ENCODE peak calls at places on chromosome 4, in four cellular contexts. C is pancreas, J is mucosa of descending colon, H is PC-9. V is an unnamed sample.
A peak's percentile ranks its signal among the peaks of the same experiment; 100 is the strongest.

GRCh38 chr4:70895405-70895804 is 6.8 kb upstream of the MOB1B start:
- DNase-seq in C (no peak), J (no peak), H (no peak), V (no peak)

GRCh38 chr4:23706972-23707676 is 182.7 kb downstream of the PPARGC1A start:
- DNase-seq in C (no peak), J (no peak), H (no peak), V (no peak)

GRCh38 chr4:67909910-67910905 is 26.4 kb upstream of the TMPRSS11D start:
- DNase-seq in C (no peak), J (no peak), H (no peak), V (peak; percentile 28)

GRCh38 chr4:6446538-6447451 is 25.6 kb downstream of the PPP2R2C start:
- DNase-seq in C (peak; percentile 40), J (no peak), H (no peak), V (no peak)

GRCh38 chr4:102713096-102713495 is 47.7 kb downstream of the MANBA start:
- DNase-seq in C (no peak), J (no peak), H (no peak), V (no peak)

GRCh38 chr4:78781086-78781630 is 5.0 kb downstream of the BMP2K start:
- DNase-seq in C (no peak), J (no peak), H (no peak), V (no peak)

GRCh38 chr4:1490906-1491629 is 84.8 kb upstream of the NKX1-1 start:
- DNase-seq in C (no peak), J (no peak), H (no peak), V (no peak)

GRCh38 chr4:55553442-55553841 is 6.7 kb upstream of the CLOCK start:
- DNase-seq in C (no peak), J (peak; percentile 16), H (no peak), V (no peak)

GRCh38 chr4:76449824-76450223 is 14.8 kb downstream of the SHROOM3 start:
- DNase-seq in C (no peak), J (no peak), H (no peak), V (no peak)

GRCh38 chr4:56656346-56656643 is 24.8 kb downstream of the HOPX start:
- DNase-seq in C (no peak), J (peak; percentile 20), H (no peak), V (no peak)

GRCh38 chr4:3491681-3492405 is 28.7 kb downstream of the DOK7 start:
- DNase-seq in C (peak; percentile 37), J (no peak), H (no peak), V (no peak)

GRCh38 chr4:24657768-24658617 is 73.6 kb upstream of the DHX15 start:
- DNase-seq in C (peak; percentile 38), J (peak; percentile 76), H (peak; percentile 99), V (peak; percentile 53)

GRCh38 chr4:105306158-105306781 is 159.6 kb downstream of the TET2 start:
- DNase-seq in C (no peak), J (no peak), H (no peak), V (no peak)

GRCh38 chr4:163592207-163592606 is 97.7 kb downstream of the TMA16 start:
- DNase-seq in C (no peak), J (no peak), H (no peak), V (no peak)

GRCh38 chr4:155569960-155570515 is 96.6 kb upstream of the GUCY1A1 start:
- DNase-seq in C (no peak), J (no peak), H (no peak), V (no peak)

GRCh38 chr4:135732448-135732847 is 1530.9 kb upstream of the PABPC4L start:
- DNase-seq in C (no peak), J (no peak), H (no peak), V (no peak)

GRCh38 chr4:162586266-162586665 is 422.5 kb upstream of the FSTL5 start:
- DNase-seq in C (no peak), J (no peak), H (no peak), V (no peak)

GRCh38 chr4:124980276-124980752 is 267.8 kb upstream of the ANKRD50 start:
- DNase-seq in C (no peak), J (no peak), H (no peak), V (no peak)

GRCh38 chr4:59920414-59920813 is 1279.7 kb upstream of the ADGRL3 start:
- DNase-seq in C (no peak), J (no peak), H (no peak), V (no peak)

GRCh38 chr4:98747659-98748091 is 89.3 kb upstream of the TSPAN5 start:
- DNase-seq in C (no peak), J (peak; percentile 69), H (no peak), V (no peak)

GRCh38 chr4:179867300-179867878 is 2375.8 kb upstream of the TENM3 start:
- DNase-seq in C (no peak), J (peak; percentile 72), H (no peak), V (peak; percentile 53)

GRCh38 chr4:6779667-6780565 is 2.6 kb upstream of the KIAA0232 start:
- DNase-seq in C (no peak), J (no peak), H (peak; percentile 76), V (no peak)

GRCh38 chr4:117324851-117325491 is 239.6 kb upstream of the TRAM1L1 start:
- DNase-seq in C (no peak), J (no peak), H (peak; percentile 36), V (no peak)

GRCh38 chr4:16157609-16158503 is 68.4 kb downstream of the TAPT1 start:
- DNase-seq in C (no peak), J (no peak), H (no peak), V (no peak)

GRCh38 chr4:86280246-86280645 is 79.6 kb downstream of the MAPK10 start:
- DNase-seq in C (no peak), J (no peak), H (no peak), V (no peak)

GRCh38 chr4:8774071-8774470 is 97.6 kb downstream of the HMX1 start:
- DNase-seq in C (no peak), J (no peak), H (no peak), V (no peak)

GRCh38 chr4:105248613-105249012 is 101.9 kb downstream of the TET2 start:
- DNase-seq in C (no peak), J (no peak), H (no peak), V (no peak)

GRCh38 chr4:89193828-89194227 is 82.5 kb downstream of the TIGD2 start:
- DNase-seq in C (no peak), J (peak; percentile 18), H (no peak), V (no peak)

GRCh38 chr4:129239088-129239487 is 143.1 kb downstream of the C4orf33 start:
- DNase-seq in C (no peak), J (peak; percentile 40), H (no peak), V (no peak)

GRCh38 chr4:138953962-138954371 is 61.6 kb upstream of the NOCT start:
- DNase-seq in C (no peak), J (no peak), H (peak; percentile 62), V (no peak)

GRCh38 chr4:83599183-83599582 is 63.3 kb downstream of the GPAT3 start:
- DNase-seq in C (no peak), J (no peak), H (peak; percentile 36), V (peak; percentile 44)

GRCh38 chr4:109440948-109441347 is 7.3 kb downstream of the SEC24B start:
- DNase-seq in C (no peak), J (no peak), H (no peak), V (no peak)

GRCh38 chr4:111466821-111467605 is 678.2 kb upstream of the FAM241A start:
- DNase-seq in C (no peak), J (no peak), H (no peak), V (no peak)

GRCh38 chr4:1245481-1246051 is 3.4 kb downstream of the CTBP1 start:
- DNase-seq in C (peak; percentile 88), J (no peak), H (no peak), V (no peak)

GRCh38 chr4:108355523-108356208 is 186.9 kb upstream of the LEF1 start:
- DNase-seq in C (no peak), J (no peak), H (no peak), V (peak; percentile 99)

GRCh38 chr4:6953751-6954380 is 44.2 kb downstream of the TBC1D14 start:
- DNase-seq in C (peak; percentile 71), J (peak; percentile 93), H (no peak), V (no peak)

GRCh38 chr4:113540859-113541258 is 220.7 kb downstream of the CAMK2D start:
- DNase-seq in C (no peak), J (peak; percentile 42), H (no peak), V (no peak)

GRCh38 chr4:101326586-101326985 is 20.7 kb downstream of the PPP3CA start:
- DNase-seq in C (no peak), J (no peak), H (no peak), V (no peak)
- H3K4me3 ChIP-seq in C (no peak overlapping the region), J (no peak overlapping the region), H (no peak overlapping the region), V (no peak overlapping the region)

DNA sequence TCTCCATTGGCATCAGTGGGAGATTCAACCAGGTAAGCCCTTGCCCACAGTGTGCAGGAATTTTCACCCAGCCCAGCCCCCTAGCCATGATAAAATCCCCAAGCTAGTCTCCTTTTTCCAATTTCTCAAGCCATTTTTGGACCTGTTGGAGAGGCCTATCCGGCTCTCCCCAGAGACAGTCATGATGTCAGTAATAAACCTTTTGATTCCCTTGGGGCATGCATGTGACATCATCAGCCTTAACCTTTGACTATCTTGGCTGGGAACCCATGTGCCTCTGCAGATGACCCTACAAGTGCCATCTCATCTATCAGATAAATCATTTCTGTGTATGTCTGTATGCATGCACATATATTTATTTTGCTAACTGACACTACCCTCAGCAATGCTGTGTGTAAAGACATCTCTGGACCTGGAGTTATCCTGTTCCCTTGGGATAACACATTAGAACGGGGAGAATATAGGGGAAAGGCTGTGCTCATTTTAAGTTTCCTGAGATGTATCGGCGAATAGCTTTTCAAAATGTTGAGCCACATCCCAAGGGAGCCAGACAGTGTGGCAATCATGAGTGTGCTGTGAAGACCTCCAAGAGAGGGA is 51.0 kb downstream of the CYTL1 start:
- DNase-seq in C (no peak), J (no peak), H (no peak), V (no peak)
- H3K4me3 ChIP-seq in C (no peak overlapping the region), J (no peak overlapping the region), H (no peak overlapping the region), V (no peak overlapping the region)

DNA sequence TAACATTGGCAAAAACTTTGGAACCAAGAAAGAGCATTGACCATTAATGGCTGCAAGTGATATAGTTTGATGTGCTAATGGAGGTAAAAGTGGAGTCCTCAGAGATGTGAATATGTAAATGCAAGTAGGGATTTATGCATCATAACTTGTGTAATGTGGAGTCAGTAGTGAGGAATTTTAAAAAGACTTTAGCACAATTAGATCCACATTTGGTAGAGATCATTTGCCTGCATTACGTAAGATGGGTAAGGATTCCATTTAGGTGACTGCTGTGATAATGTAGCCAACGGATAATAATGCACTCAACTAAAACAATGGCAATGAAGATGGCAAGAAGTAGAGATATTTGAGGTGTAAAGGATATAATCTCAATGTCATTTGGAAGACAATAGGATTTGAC is 1128.4 kb downstream of the ADGRL3 start:
- DNase-seq in C (no peak), J (no peak), H (no peak), V (no peak)
- H3K4me3 ChIP-seq in C (no peak overlapping the region), J (no peak overlapping the region), H (no peak overlapping the region), V (no peak overlapping the region)

GRCh38 chr4:80036949-80037348 is 36.1 kb downstream of the ANTXR2 start:
- DNase-seq in C (no peak), J (no peak), H (no peak), V (no peak)
- H3K4me3 ChIP-seq in C (no peak overlapping the region), J (no peak overlapping the region), H (no peak overlapping the region), V (no peak overlapping the region)

GRCh38 chr4:184349283-184350039 is 124.9 kb downstream of the IRF2 start:
- DNase-seq in C (no peak), J (peak; percentile 56), H (no peak), V (no peak)
- H3K4me3 ChIP-seq in C (no peak overlapping the region), J (no peak overlapping the region), H (no peak overlapping the region), V (no peak overlapping the region)

DNA sequence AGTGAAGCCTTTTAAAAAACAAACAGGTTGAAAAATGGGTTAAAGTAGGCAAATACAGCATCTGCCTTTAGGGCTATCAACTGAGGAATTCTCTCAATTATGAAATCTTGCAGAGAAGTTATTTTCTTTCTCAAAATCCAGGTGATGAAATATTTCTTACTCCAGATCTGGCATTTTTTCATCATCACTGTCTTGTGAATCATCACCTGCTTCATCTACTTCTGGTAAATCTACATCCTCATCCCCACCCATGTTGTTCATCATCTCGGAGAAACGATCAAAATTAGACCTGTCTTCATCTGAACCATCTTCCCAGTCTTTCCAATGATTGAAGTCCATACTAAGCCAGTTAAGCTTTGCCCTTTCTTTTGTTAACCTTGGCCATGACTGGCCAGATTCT is 33.3 kb upstream of the HPF1 start:
- DNase-seq in C (no peak), J (no peak), H (peak; percentile 51), V (no peak)
- H3K4me3 ChIP-seq in C (no peak overlapping the region), J (no peak overlapping the region), H (peak overlapping the region; percentile 53), V (no peak overlapping the region)